ENCODE peak calls at places on chromosomes 6 and 20, in five cellular contexts. One of them, this sample, is unnamed.

GRCh38 chr6:35161265-35161664 is 20.1 kb upstream of the TCP11 start:
- DNase-seq in 8988T: no peak
- DNase-seq in activated CD8-positive, alpha-beta memory T cell treated with anti-CD3 and anti-CD28 coated beads for 48 hours: no peak
- DNase-seq in NCI-H1092 treated with DMSO at 0.1 percent for 48 hours: no peak
- DNase-seq in NAMALWA: no peak
- DNase-seq in this sample: no peak

GRCh38 chr20:5714261-5715041 is 35.8 kb upstream of the SHLD1 start:
- DNase-seq in 8988T: no peak
- DNase-seq in activated CD8-positive, alpha-beta memory T cell treated with anti-CD3 and anti-CD28 coated beads for 48 hours: peak; percentile 4
- DNase-seq in NCI-H1092 treated with DMSO at 0.1 percent for 48 hours: no peak
- DNase-seq in NAMALWA: peak; percentile 56
- DNase-seq in this sample: no peak

GRCh38 chr6:92380803-92381601 is 1038.4 kb downstream of the EPHA7 start:
- DNase-seq in 8988T: no peak
- DNase-seq in activated CD8-positive, alpha-beta memory T cell treated with anti-CD3 and anti-CD28 coated beads for 48 hours: no peak
- DNase-seq in NCI-H1092 treated with DMSO at 0.1 percent for 48 hours: no peak
- DNase-seq in NAMALWA: no peak
- DNase-seq in this sample: no peak

GRCh38 chr6:157218371-157219198 is 104.7 kb downstream of the TMEM242 start:
- DNase-seq in 8988T: no peak
- DNase-seq in activated CD8-positive, alpha-beta memory T cell treated with anti-CD3 and anti-CD28 coated beads for 48 hours: no peak
- DNase-seq in NCI-H1092 treated with DMSO at 0.1 percent for 48 hours: no peak
- DNase-seq in NAMALWA: no peak
- DNase-seq in this sample: no peak

GRCh38 chr6:139161817-139162284 is 27.0 kb downstream of the HECA start:
- DNase-seq in 8988T: no peak
- DNase-seq in activated CD8-positive, alpha-beta memory T cell treated with anti-CD3 and anti-CD28 coated beads for 48 hours: peak; percentile 36
- DNase-seq in NCI-H1092 treated with DMSO at 0.1 percent for 48 hours: no peak
- DNase-seq in NAMALWA: peak; percentile 58
- DNase-seq in this sample: no peak

GRCh38 chr6:38695227-38695900 is 7.6 kb downstream of the GLO1 start:
- DNase-seq in 8988T: no peak
- DNase-seq in activated CD8-positive, alpha-beta memory T cell treated with anti-CD3 and anti-CD28 coated beads for 48 hours: no peak
- DNase-seq in NCI-H1092 treated with DMSO at 0.1 percent for 48 hours: no peak
- DNase-seq in NAMALWA: no peak
- DNase-seq in this sample: no peak

GRCh38 chr20:346640-347316 is at the start of gene NRSN2:
- DNase-seq in 8988T: peak; percentile 70
- DNase-seq in activated CD8-positive, alpha-beta memory T cell treated with anti-CD3 and anti-CD28 coated beads for 48 hours: no peak
- DNase-seq in NCI-H1092 treated with DMSO at 0.1 percent for 48 hours: peak; percentile 57
- DNase-seq in NAMALWA: no peak
- DNase-seq in this sample: no peak

GRCh38 chr20:4645621-4646020 is 76.1 kb upstream of the PRND start:
- DNase-seq in 8988T: no peak
- DNase-seq in activated CD8-positive, alpha-beta memory T cell treated with anti-CD3 and anti-CD28 coated beads for 48 hours: no peak
- DNase-seq in NCI-H1092 treated with DMSO at 0.1 percent for 48 hours: no peak
- DNase-seq in NAMALWA: no peak
- DNase-seq in this sample: no peak

GRCh38 chr6:85389180-85389797 is 60.6 kb upstream of the NT5E start:
- DNase-seq in 8988T: no peak
- DNase-seq in activated CD8-positive, alpha-beta memory T cell treated with anti-CD3 and anti-CD28 coated beads for 48 hours: no peak
- DNase-seq in NCI-H1092 treated with DMSO at 0.1 percent for 48 hours: no peak
- DNase-seq in NAMALWA: no peak
- DNase-seq in this sample: no peak

GRCh38 chr20:9515211-9515580 is 806 bp downstream of the LAMP5 start:
- DNase-seq in 8988T: no peak
- DNase-seq in activated CD8-positive, alpha-beta memory T cell treated with anti-CD3 and anti-CD28 coated beads for 48 hours: no peak
- DNase-seq in NCI-H1092 treated with DMSO at 0.1 percent for 48 hours: no peak
- DNase-seq in NAMALWA: no peak
- DNase-seq in this sample: no peak

GRCh38 chr20:34215711-34216381 is 25.4 kb upstream of the ASIP start:
- DNase-seq in 8988T: peak; percentile 73
- DNase-seq in activated CD8-positive, alpha-beta memory T cell treated with anti-CD3 and anti-CD28 coated beads for 48 hours: peak; percentile 29
- DNase-seq in NCI-H1092 treated with DMSO at 0.1 percent for 48 hours: peak; percentile 68
- DNase-seq in NAMALWA: no peak
- DNase-seq in this sample: no peak

GRCh38 chr20:64099086-64099786 is 8.1 kb downstream of the NPBWR2 start:
- DNase-seq in 8988T: no peak
- DNase-seq in activated CD8-positive, alpha-beta memory T cell treated with anti-CD3 and anti-CD28 coated beads for 48 hours: no peak
- DNase-seq in NCI-H1092 treated with DMSO at 0.1 percent for 48 hours: peak; percentile 81
- DNase-seq in NAMALWA: no peak
- DNase-seq in this sample: no peak

GRCh38 chr6:114140416-114140815 is 169.5 kb upstream of the HDAC2 start:
- DNase-seq in 8988T: no peak
- DNase-seq in activated CD8-positive, alpha-beta memory T cell treated with anti-CD3 and anti-CD28 coated beads for 48 hours: no peak
- DNase-seq in NCI-H1092 treated with DMSO at 0.1 percent for 48 hours: no peak
- DNase-seq in NAMALWA: no peak
- DNase-seq in this sample: no peak

GRCh38 chr6:35508027-35508426 is 4.7 kb downstream of the TULP1 start:
- DNase-seq in 8988T: no peak
- DNase-seq in activated CD8-positive, alpha-beta memory T cell treated with anti-CD3 and anti-CD28 coated beads for 48 hours: no peak
- DNase-seq in NCI-H1092 treated with DMSO at 0.1 percent for 48 hours: no peak
- DNase-seq in NAMALWA: no peak
- DNase-seq in this sample: no peak

GRCh38 chr6:83221886-83222479 is 28.8 kb downstream of the RWDD2A start:
- DNase-seq in 8988T: no peak
- DNase-seq in activated CD8-positive, alpha-beta memory T cell treated with anti-CD3 and anti-CD28 coated beads for 48 hours: no peak
- DNase-seq in NCI-H1092 treated with DMSO at 0.1 percent for 48 hours: peak; percentile 3
- DNase-seq in NAMALWA: peak; percentile 64
- DNase-seq in this sample: no peak

GRCh38 chr6:80104520-80104919 is 2.0 kb upstream of the BCKDHB start:
- DNase-seq in 8988T: no peak
- DNase-seq in activated CD8-positive, alpha-beta memory T cell treated with anti-CD3 and anti-CD28 coated beads for 48 hours: no peak
- DNase-seq in NCI-H1092 treated with DMSO at 0.1 percent for 48 hours: no peak
- DNase-seq in NAMALWA: no peak
- DNase-seq in this sample: no peak

GRCh38 chr20:35510946-35511735 is 18.3 kb downstream of the C20orf173 start:
- DNase-seq in 8988T: no peak
- DNase-seq in activated CD8-positive, alpha-beta memory T cell treated with anti-CD3 and anti-CD28 coated beads for 48 hours: no peak
- DNase-seq in NCI-H1092 treated with DMSO at 0.1 percent for 48 hours: no peak
- DNase-seq in NAMALWA: no peak
- DNase-seq in this sample: no peak

GRCh38 chr6:14502551-14502950 is 385.0 kb downstream of the CD83 start:
- DNase-seq in 8988T: no peak
- DNase-seq in activated CD8-positive, alpha-beta memory T cell treated with anti-CD3 and anti-CD28 coated beads for 48 hours: no peak
- DNase-seq in NCI-H1092 treated with DMSO at 0.1 percent for 48 hours: no peak
- DNase-seq in NAMALWA: no peak
- DNase-seq in this sample: no peak

GRCh38 chr6:36977470-36977941 is 8.5 kb downstream of the MTCH1 start:
- DNase-seq in 8988T: peak; percentile 70
- DNase-seq in activated CD8-positive, alpha-beta memory T cell treated with anti-CD3 and anti-CD28 coated beads for 48 hours: no peak
- DNase-seq in NCI-H1092 treated with DMSO at 0.1 percent for 48 hours: no peak
- DNase-seq in NAMALWA: peak; percentile 60
- DNase-seq in this sample: no peak

GRCh38 chr20:62889871-62890270 is 28.2 kb upstream of the TCFL5 start:
- DNase-seq in 8988T: no peak
- DNase-seq in activated CD8-positive, alpha-beta memory T cell treated with anti-CD3 and anti-CD28 coated beads for 48 hours: no peak
- DNase-seq in NCI-H1092 treated with DMSO at 0.1 percent for 48 hours: no peak
- DNase-seq in NAMALWA: no peak
- DNase-seq in this sample: no peak

GRCh38 chr20:47982574-47983360 is 197.5 kb upstream of the SULF2 start:
- DNase-seq in 8988T: no peak
- DNase-seq in activated CD8-positive, alpha-beta memory T cell treated with anti-CD3 and anti-CD28 coated beads for 48 hours: no peak
- DNase-seq in NCI-H1092 treated with DMSO at 0.1 percent for 48 hours: no peak
- DNase-seq in NAMALWA: no peak
- DNase-seq in this sample: no peak

GRCh38 chr6:44192428-44193041 is 24.2 kb upstream of the MYMX start:
- DNase-seq in 8988T: no peak
- DNase-seq in activated CD8-positive, alpha-beta memory T cell treated with anti-CD3 and anti-CD28 coated beads for 48 hours: no peak
- DNase-seq in NCI-H1092 treated with DMSO at 0.1 percent for 48 hours: no peak
- DNase-seq in NAMALWA: no peak
- DNase-seq in this sample: no peak

GRCh38 chr6:41767112-41767946 is 12.4 kb downstream of the FRS3 start:
- DNase-seq in 8988T: no peak
- DNase-seq in activated CD8-positive, alpha-beta memory T cell treated with anti-CD3 and anti-CD28 coated beads for 48 hours: no peak
- DNase-seq in NCI-H1092 treated with DMSO at 0.1 percent for 48 hours: no peak
- DNase-seq in NAMALWA: no peak
- DNase-seq in this sample: peak; percentile 80

GRCh38 chr6:7140631-7141366 is 33.0 kb downstream of the RREB1 start:
- DNase-seq in 8988T: peak; percentile 92
- DNase-seq in activated CD8-positive, alpha-beta memory T cell treated with anti-CD3 and anti-CD28 coated beads for 48 hours: peak; percentile 62
- DNase-seq in NCI-H1092 treated with DMSO at 0.1 percent for 48 hours: peak; percentile 56
- DNase-seq in NAMALWA: peak; percentile 79
- DNase-seq in this sample: no peak

GRCh38 chr20:42656130-42656529 is 533.6 kb downstream of the PTPRT start:
- DNase-seq in 8988T: no peak
- DNase-seq in activated CD8-positive, alpha-beta memory T cell treated with anti-CD3 and anti-CD28 coated beads for 48 hours: no peak
- DNase-seq in NCI-H1092 treated with DMSO at 0.1 percent for 48 hours: no peak
- DNase-seq in NAMALWA: no peak
- DNase-seq in this sample: no peak

GRCh38 chr6:33962186-33962585 is 158.4 kb upstream of the MLN start:
- DNase-seq in 8988T: peak; percentile 11
- DNase-seq in activated CD8-positive, alpha-beta memory T cell treated with anti-CD3 and anti-CD28 coated beads for 48 hours: no peak
- DNase-seq in NCI-H1092 treated with DMSO at 0.1 percent for 48 hours: no peak
- DNase-seq in NAMALWA: no peak
- DNase-seq in this sample: no peak

GRCh38 chr20:16761305-16761829 is 13.2 kb downstream of the OTOR start:
- DNase-seq in 8988T: peak; percentile 13
- DNase-seq in activated CD8-positive, alpha-beta memory T cell treated with anti-CD3 and anti-CD28 coated beads for 48 hours: no peak
- DNase-seq in NCI-H1092 treated with DMSO at 0.1 percent for 48 hours: peak; percentile 70
- DNase-seq in NAMALWA: peak; percentile 72
- DNase-seq in this sample: peak; percentile 8

GRCh38 chr6:112037783-112038216 is 16.1 kb upstream of the CCN6 start:
- DNase-seq in 8988T: peak; percentile 66
- DNase-seq in activated CD8-positive, alpha-beta memory T cell treated with anti-CD3 and anti-CD28 coated beads for 48 hours: no peak
- DNase-seq in NCI-H1092 treated with DMSO at 0.1 percent for 48 hours: no peak
- DNase-seq in NAMALWA: no peak
- DNase-seq in this sample: peak; percentile 86

This sample was measured in BJ.